ENCODE peak calls at places on chromosomes 5 and 9, in four cellular contexts. E is progenitor cell of endocrine pancreas, D is HFF-Myc, F is H9. G is an unnamed sample.

GRCh38 chr5:52767217-52767743 is 20.4 kb upstream of the ITGA1 start:
- DNase-seq in E (no peak), D (no peak), F (no peak), G (no peak)

GRCh38 chr5:64592942-64593341 is 87.1 kb downstream of the RGS7BP start:
- DNase-seq in D (no peak), F (no peak), E (no peak), G (no peak)

GRCh38 chr5:35197351-35197750 is 32.9 kb downstream of the PRLR start:
- DNase-seq in D (no peak), F (no peak), E (no peak), G (no peak)

GRCh38 chr5:120405923-120406322 is 58.2 kb upstream of the PRR16 start:
- DNase-seq in D (no peak), E (no peak), F (no peak), G (no peak)

GRCh38 chr5:61881821-61882220 is 424.2 kb upstream of the KIF2A start:
- DNase-seq in F (no peak), D (no peak), E (no peak), G (no peak)

GRCh38 chr5:10860645-10861455 is 99.8 kb upstream of the DAP start:
- DNase-seq in E (no peak), D (no peak), F (no peak), G (no peak)

GRCh38 chr9:115146581-115147021 is 28.6 kb upstream of the TNC start:
- DNase-seq in D (no peak), F (no peak), E (no peak), G (no peak)

GRCh38 chr9:126146254-126147145 is 180.1 kb upstream of the MVB12B start:
- DNase-seq in E (peak), F (peak), D (no peak), G (peak)

GRCh38 chr5:131488463-131488862 is 146.6 kb downstream of the RAPGEF6 start:
- DNase-seq in E (no peak), D (no peak), F (no peak), G (no peak)

GRCh38 chr5:77843570-77844407 is 67.7 kb upstream of the TBCA start:
- DNase-seq in E (no peak), F (peak), D (no peak), G (no peak)

GRCh38 chr9:109751253-109751652 is 28.7 kb upstream of the PALM2AKAP2 start:
- DNase-seq in E (no peak), D (no peak), F (no peak), G (no peak)

GRCh38 chr5:164235176-164235914 is 729.9 kb downstream of the MAT2B start:
- DNase-seq in D (no peak), F (no peak), E (no peak), G (no peak)

GRCh38 chr9:86660146-86660545 is 287.2 kb downstream of the GAS1 start:
- DNase-seq in D (no peak), E (no peak), F (no peak), G (no peak)

GRCh38 chr5:6713274-6714181 is at the start of gene TENT4A:
- DNase-seq in E (no peak), D (no peak), F (no peak), G (no peak)

GRCh38 chr5:91408710-91409109 is 25.6 kb upstream of the ARRDC3 start:
- DNase-seq in F (no peak), D (no peak), E (no peak), G (no peak)

GRCh38 chr9:134751630-134752029 is 110.0 kb downstream of the COL5A1 start:
- DNase-seq in E (no peak), F (no peak), D (no peak), G (no peak)

GRCh38 chr5:79032031-79032711 is 37.3 kb downstream of the DMGDH start:
- DNase-seq in D (no peak), E (no peak), F (no peak), G (no peak)

GRCh38 chr5:159913481-159913880 is 2.8 kb upstream of the ADRA1B start:
- DNase-seq in E (no peak), D (no peak), F (no peak), G (no peak)

GRCh38 chr9:105647595-105648349 is 14.5 kb upstream of the TAL2 start:
- DNase-seq in F (peak), E (no peak), D (no peak), G (no peak)

GRCh38 chr5:54294097-54294667 is 16.2 kb downstream of the ARL15 start:
- DNase-seq in E (no peak), F (no peak), D (no peak), G (no peak)

GRCh38 chr5:43157068-43157467 is 35.0 kb upstream of the NIM1K start:
- DNase-seq in F (no peak), D (no peak), E (no peak), G (no peak)

DNA sequence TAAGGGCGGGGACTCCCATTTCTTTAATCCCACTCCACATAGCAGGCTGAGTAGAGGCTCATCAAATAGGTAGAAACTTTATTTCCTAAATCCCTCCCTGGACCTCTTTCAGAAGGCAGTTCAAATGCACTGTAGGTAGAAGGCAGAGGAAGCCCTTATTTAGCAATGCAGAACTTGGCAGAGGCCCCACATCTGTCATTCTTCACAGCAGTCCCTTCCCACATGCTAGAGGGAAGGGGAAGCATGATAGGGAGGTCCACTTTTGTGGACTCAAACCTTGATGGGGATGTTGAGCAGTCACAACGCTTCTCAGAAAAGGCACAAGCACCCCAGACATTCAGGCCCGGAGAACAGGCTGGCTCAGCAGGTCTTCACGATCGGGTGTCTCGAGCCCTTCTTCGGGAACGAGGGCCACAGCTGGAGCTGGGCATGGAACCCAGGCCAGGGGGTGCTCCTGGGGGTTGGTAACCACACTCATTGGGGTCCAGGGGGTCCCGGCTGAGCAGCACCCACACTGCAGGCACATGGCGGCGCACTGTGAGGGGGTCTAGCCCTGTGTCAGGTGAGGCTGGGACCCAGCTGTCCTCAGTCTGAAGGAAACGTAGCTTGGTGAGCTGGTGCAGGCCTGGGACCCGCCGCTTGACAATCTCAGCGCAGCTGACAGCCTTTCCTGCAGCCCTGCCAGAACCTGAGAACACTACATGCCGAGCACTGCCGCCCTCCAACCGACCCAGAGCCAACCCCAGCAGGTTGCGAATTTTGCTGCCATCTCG is 1.3 kb downstream of the RPP25L start:
- DNase-seq in E (no peak), D (no peak), F (peak), G (no peak)
- TF ChIP-seq CTCF in E (no peak), D (no peak), F (no peak), G (no peak)

DNA sequence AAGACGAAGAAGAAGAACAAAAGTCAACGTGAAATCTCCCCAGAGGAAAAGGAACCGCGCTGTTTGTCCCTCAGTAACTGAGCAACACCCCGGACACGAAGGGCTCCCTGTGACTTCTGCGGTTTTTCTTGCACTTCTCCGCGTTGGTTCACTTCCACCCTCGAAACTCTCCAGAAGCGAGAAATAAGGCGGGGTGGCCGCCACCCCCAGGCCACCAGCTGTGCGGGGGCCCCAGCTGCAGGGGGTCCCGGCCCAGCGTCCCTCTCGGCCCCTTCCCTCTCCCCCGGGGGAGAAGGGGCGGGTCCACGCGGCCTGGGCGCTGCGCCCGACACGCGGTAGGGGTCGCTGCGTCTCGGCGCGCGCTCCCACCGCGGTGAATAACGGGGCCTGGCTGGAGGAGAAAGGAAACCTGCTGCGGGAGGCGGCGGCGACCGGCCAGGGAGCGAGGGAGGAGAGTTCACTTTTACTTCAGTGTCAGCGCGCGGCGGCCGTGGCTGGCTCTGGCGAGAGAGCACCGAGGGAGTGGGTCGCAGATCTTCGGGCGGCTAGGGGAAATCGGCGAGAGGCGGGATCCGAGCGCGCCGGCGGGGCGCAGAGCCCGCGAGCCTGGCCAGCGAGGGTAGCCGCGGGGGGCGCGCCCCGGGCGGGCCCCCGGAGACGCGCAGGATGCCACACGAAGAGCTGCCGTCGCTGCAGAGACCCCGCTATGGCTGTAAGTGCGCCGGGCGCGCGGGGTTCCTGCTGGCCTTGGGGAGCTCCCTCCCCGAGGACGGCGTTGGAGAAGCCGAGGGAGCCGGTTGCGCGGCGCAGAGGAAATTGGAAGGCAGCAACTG is at the start of gene IQGAP2:
- DNase-seq in D (no peak), F (peak), E (peak), G (peak)
- TF ChIP-seq CTCF in D (peak), F (peak), E (peak), G (peak)

DNA sequence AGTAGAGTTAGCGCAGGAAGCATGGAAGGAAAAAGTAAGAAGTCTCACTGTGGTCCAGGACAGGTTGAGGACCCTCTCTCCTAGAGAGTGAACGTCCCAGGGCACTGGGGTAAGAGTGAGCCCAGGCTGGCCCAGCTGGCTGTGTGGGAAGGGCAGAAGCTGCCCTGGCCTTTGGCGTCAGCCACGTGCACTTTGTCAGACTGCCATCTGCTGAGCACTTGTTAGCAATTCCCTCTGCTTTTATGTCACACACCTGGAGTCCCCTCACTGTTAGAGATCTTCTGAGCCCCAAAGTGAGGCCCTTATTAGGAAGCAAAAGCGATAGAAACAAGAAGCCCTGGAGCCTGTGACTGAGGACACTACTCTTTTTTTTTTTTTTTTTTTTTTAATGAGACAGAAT is 79.1 kb downstream of the UGCG start:
- DNase-seq in D (no peak), E (no peak), F (peak), G (no peak)
- TF ChIP-seq CTCF in D (no peak), E (no peak), F (peak), G (no peak)

DNA sequence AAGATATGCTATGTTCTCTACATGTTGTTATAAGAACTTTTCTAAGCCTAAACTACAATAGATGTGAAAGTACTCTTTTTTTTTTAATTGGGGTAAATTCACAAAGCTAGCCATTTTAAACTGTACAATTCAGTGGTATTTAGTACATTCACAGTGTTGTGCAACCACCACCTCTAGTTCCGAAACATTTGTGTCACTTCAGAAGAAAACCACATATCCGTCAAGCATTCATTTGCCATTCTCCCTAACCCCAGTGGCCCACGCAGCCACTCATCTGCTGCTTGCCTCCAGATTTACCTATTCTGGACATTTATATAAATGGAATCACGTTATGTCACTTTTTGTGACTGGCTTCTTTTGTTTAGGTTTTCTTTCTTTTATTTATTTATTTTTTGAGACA is 43.1 kb downstream of the SPTAN1 start:
- DNase-seq in E (no peak), D (no peak), F (no peak), G (no peak)
- TF ChIP-seq CTCF in E (no peak), D (no peak), F (no peak), G (no peak)

GRCh38 chr5:33888582-33888981 is 3.2 kb downstream of the ADAMTS12 start:
- DNase-seq in E (no peak), D (no peak), F (no peak), G (no peak)

GRCh38 chr5:33892419-33893151 is 795 bp upstream of the ADAMTS12 start:
- DNase-seq in F (peak), E (no peak), D (peak), G (no peak)

GRCh38 chr5:33891731-33892418 is at the start of gene ADAMTS12:
- DNase-seq in F (peak), D (no peak), E (peak), G (peak)

GRCh38 chr5:33890147-33890546 is 1.6 kb downstream of the ADAMTS12 start:
- DNase-seq in F (no peak), D (no peak), E (no peak), G (no peak)

DNA sequence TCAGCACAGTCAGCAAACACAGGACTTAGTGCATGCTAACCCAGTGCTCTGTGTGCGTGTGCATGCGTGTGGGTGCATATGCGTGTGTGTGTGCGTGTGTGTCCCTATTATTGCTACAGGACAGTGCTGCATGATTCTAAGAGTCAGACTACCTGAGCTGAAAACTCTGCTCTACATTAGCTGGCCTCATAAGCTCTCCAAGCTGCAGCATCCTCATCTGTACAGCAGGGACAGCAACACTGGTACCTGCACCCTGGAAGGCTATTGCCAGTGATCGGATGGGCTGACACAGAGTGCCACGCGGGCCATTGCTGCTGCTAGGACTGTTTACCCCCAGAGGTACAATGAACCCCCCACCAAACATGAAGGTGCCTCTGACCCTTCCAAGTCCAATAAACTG is 1.2 kb downstream of the ADAMTS12 start:
- DNase-seq in D (no peak), F (peak), E (no peak), G (no peak)
- TF ChIP-seq CTCF in D (no peak), F (peak), E (peak), G (no peak)

DNA sequence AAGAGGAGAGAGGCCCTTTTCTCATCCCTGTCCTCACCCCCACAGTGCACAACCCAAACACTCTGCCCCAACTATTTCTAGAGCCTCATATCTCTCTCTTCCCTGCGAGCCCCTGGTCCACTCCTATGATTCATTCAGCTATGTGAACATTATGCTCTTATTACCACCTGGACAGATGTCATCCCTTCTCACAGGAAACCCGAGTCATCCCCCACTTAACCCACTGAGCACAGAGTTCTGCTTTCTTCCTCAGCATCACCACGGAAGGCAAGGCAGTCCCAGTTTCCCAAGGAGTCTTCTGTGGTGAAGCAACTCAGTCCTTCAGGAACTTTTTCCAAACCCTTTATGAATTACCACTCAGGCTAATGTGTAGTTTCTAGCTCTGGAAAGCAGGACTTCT is 1.3 kb downstream of the DNAI1 start:
- DNase-seq in F (no peak), D (no peak), E (no peak), G (no peak)
- TF ChIP-seq CTCF in F (no peak), D (no peak), E (no peak), G (no peak)

GRCh38 chr5:66222455-66222854 is 78.4 kb downstream of the SREK1 start:
- DNase-seq in F (no peak), E (no peak), D (no peak), G (no peak)

GRCh38 chr5:66224773-66225553 is 80.9 kb downstream of the SREK1 start:
- DNase-seq in F (no peak), D (no peak), E (no peak), G (no peak)

GRCh38 chr5:66224273-66224672 is 80.2 kb downstream of the SREK1 start:
- DNase-seq in E (no peak), F (no peak), D (no peak), G (no peak)

GRCh38 chr5:66223637-66224036 is 79.5 kb downstream of the SREK1 start:
- DNase-seq in F (no peak), D (no peak), E (no peak), G (no peak)
- TF ChIP-seq CTCF in F (peak), D (peak), E (peak), G (peak)

DNA sequence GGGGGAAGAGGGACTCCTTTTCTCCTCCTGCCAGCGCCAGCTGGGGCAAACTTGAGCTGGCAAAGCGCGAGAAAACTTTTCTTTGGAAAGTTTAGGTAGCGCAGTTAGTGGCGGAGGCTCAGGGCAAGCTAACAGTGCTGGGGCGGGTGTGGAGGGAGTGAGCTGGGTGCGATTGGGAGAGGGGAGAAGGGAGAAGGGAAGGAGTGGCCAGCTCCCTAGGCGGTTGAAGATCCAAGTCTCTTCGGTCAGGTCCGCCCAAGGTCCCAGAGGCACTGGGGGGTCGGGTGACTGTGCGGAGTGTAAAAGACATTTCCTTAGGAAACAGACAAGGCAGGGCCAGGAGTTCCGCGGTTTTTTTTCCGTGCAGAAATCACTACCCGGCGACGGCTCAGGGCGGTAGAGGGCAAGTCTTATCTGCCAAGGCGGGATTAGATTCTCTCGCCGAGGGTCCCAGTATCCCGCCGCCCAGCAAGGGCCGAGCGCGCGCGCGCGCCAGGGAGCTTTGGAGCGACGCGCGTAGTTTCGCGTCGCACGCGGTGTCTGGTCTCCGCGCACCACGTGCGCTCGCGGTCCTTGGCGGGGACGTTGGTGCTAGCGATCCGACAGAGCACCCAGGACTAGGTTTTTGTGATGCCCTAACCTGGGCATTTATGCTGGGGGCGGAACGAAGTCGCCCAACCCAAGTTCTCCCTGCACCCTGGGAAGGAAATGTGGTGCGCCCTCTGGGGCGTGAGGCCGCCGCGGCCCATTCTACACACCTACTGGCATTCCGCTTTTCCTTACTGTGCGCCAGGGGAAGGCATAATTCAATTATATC is 33.7 kb upstream of the NFIB start:
- DNase-seq in E (no peak), D (no peak), F (peak), G (no peak)
- TF ChIP-seq CTCF in E (peak), D (no peak), F (peak), G (no peak)

GRCh38 chr9:127485995-127486394 is 34.7 kb downstream of the LRSAM1 start:
- DNase-seq in E (no peak), D (no peak), F (no peak), G (no peak)
- TF ChIP-seq CTCF in E (no peak), D (no peak), F (peak), G (no peak)

DNA sequence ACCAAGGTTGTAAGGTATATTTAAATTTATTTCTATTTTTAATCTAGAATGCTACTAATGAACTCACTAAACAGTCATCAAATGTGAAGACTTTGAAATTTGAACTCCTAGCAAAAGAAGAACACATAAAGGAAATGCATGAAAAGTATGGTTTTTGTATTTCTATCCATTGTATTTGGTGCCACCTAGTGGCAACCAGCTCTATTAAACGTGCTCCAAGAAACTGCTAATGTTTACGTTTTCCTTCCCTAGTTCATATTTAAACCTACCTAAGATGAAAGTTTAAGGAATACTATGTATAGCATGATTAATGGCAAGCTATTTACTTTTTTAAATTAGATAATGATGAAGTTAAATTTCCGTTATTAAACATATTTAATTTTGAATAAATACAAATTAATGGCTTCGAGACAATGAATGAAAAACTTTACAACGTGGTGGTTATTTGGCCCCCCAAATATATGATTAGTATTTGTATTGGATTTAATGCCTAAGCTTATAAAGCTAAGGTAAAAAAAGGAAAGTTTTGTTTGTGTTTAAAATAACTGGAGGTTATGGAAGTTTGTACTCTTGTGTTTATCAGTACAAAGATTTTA is 115.9 kb upstream of the SH3GL2 start:
- DNase-seq in E (no peak), D (peak), F (no peak), G (peak)
- TF ChIP-seq CTCF in E (peak), D (peak), F (peak), G (peak)